ENCODE peak calls at places on chromosomes 16 and 17, in six cellular contexts. One of them, this sample, is unnamed.

GRCh38 chr17:44331249-44331760 is 6.7 kb upstream of the SLC25A39 start:
- DNase-seq in HCT116: peak; percentile 79
- DNase-seq in IMR-90: peak; percentile 58
- DNase-seq in uterus: peak; percentile 58
- DNase-seq in Peyer's patch: peak; percentile 85
- DNase-seq in adrenal gland: peak; percentile 75
- DNase-seq in this sample: peak; percentile 75

GRCh38 chr16:56632160-56632847 is at the start of gene MT1M:
- DNase-seq in HCT116: no peak
- DNase-seq in IMR-90: no peak
- DNase-seq in uterus: peak; percentile 58
- DNase-seq in Peyer's patch: no peak
- DNase-seq in adrenal gland: no peak
- DNase-seq in this sample: peak; percentile 94

GRCh38 chr16:1990336-1991134 is 765 bp downstream of the SYNGR3 start:
- DNase-seq in HCT116: no peak
- DNase-seq in IMR-90: no peak
- DNase-seq in uterus: no peak
- DNase-seq in Peyer's patch: peak; percentile 86
- DNase-seq in adrenal gland: no peak
- DNase-seq in this sample: peak; percentile 55

GRCh38 chr16:69834817-69835477 is 72.8 kb downstream of the WWP2 start:
- DNase-seq in HCT116: no peak
- DNase-seq in IMR-90: no peak
- DNase-seq in uterus: no peak
- DNase-seq in Peyer's patch: no peak
- DNase-seq in adrenal gland: no peak
- DNase-seq in this sample: no peak

GRCh38 chr17:40097931-40098845 is 2.2 kb downstream of the NR1D1 start:
- DNase-seq in HCT116: no peak
- DNase-seq in IMR-90: no peak
- DNase-seq in uterus: peak; percentile 75
- DNase-seq in Peyer's patch: no peak
- DNase-seq in adrenal gland: peak; percentile 89
- DNase-seq in this sample: peak; percentile 95

GRCh38 chr16:4519274-4520058 is 19.1 kb downstream of the CDIP1 start:
- DNase-seq in HCT116: no peak
- DNase-seq in IMR-90: no peak
- DNase-seq in uterus: no peak
- DNase-seq in Peyer's patch: no peak
- DNase-seq in adrenal gland: no peak
- DNase-seq in this sample: no peak

GRCh38 chr16:81004646-81005353 is 1.9 kb downstream of the CMC2 start:
- DNase-seq in HCT116: peak; percentile 63
- DNase-seq in IMR-90: peak; percentile 62
- DNase-seq in uterus: no peak
- DNase-seq in Peyer's patch: no peak
- DNase-seq in adrenal gland: no peak
- DNase-seq in this sample: no peak

GRCh38 chr16:53052519-53053501 is at the start of gene CHD9NB:
- DNase-seq in HCT116: peak; percentile 73
- DNase-seq in IMR-90: peak; percentile 86
- DNase-seq in uterus: no peak
- DNase-seq in Peyer's patch: no peak
- DNase-seq in adrenal gland: no peak
- DNase-seq in this sample: peak; percentile 85

GRCh38 chr16:68447721-68448359 is 468 bp downstream of the SMPD3 start:
- DNase-seq in HCT116: no peak
- DNase-seq in IMR-90: no peak
- DNase-seq in uterus: no peak
- DNase-seq in Peyer's patch: peak; percentile 28
- DNase-seq in adrenal gland: no peak
- DNase-seq in this sample: no peak

GRCh38 chr17:72405662-72406230 is 284.9 kb downstream of the SOX9 start:
- DNase-seq in HCT116: no peak
- DNase-seq in IMR-90: no peak
- DNase-seq in uterus: no peak
- DNase-seq in Peyer's patch: no peak
- DNase-seq in adrenal gland: no peak
- DNase-seq in this sample: no peak

GRCh38 chr16:72064361-72064894 is 1.4 kb downstream of the HPR start:
- DNase-seq in HCT116: no peak
- DNase-seq in IMR-90: no peak
- DNase-seq in uterus: no peak
- DNase-seq in Peyer's patch: no peak
- DNase-seq in adrenal gland: no peak
- DNase-seq in this sample: no peak

GRCh38 chr16:20399185-20399584 is 5.4 kb downstream of the PDILT start:
- DNase-seq in HCT116: no peak
- DNase-seq in IMR-90: no peak
- DNase-seq in uterus: no peak
- DNase-seq in Peyer's patch: no peak
- DNase-seq in adrenal gland: no peak
- DNase-seq in this sample: no peak

GRCh38 chr16:73048292-73049050 is 543 bp upstream of the ZFHX3 start:
- DNase-seq in HCT116: no peak
- DNase-seq in IMR-90: no peak
- DNase-seq in uterus: peak; percentile 60
- DNase-seq in Peyer's patch: no peak
- DNase-seq in adrenal gland: peak; percentile 60
- DNase-seq in this sample: peak; percentile 65

GRCh38 chr17:13601776-13602551 is at the start of gene HS3ST3A1:
- DNase-seq in HCT116: no peak
- DNase-seq in IMR-90: peak; percentile 82
- DNase-seq in uterus: peak; percentile 58
- DNase-seq in Peyer's patch: no peak
- DNase-seq in adrenal gland: peak; percentile 40
- DNase-seq in this sample: peak; percentile 66

GRCh38 chr16:25690563-25691143 is 1.1 kb upstream of the HS3ST4 start:
- DNase-seq in HCT116: no peak
- DNase-seq in IMR-90: no peak
- DNase-seq in uterus: no peak
- DNase-seq in Peyer's patch: no peak
- DNase-seq in adrenal gland: no peak
- DNase-seq in this sample: no peak

GRCh38 chr17:12554251-12554650 is 111.4 kb upstream of the MYOCD start:
- DNase-seq in HCT116: no peak
- DNase-seq in IMR-90: no peak
- DNase-seq in uterus: no peak
- DNase-seq in Peyer's patch: no peak
- DNase-seq in adrenal gland: no peak
- DNase-seq in this sample: no peak

GRCh38 chr16:70429888-70430666 is 8.8 kb downstream of the ST3GAL2 start:
- DNase-seq in HCT116: no peak
- DNase-seq in IMR-90: no peak
- DNase-seq in uterus: no peak
- DNase-seq in Peyer's patch: peak; percentile 40
- DNase-seq in adrenal gland: no peak
- DNase-seq in this sample: no peak

GRCh38 chr17:44389281-44389680 is at the start of gene ITGA2B:
- DNase-seq in HCT116: no peak
- DNase-seq in IMR-90: no peak
- DNase-seq in uterus: no peak
- DNase-seq in Peyer's patch: no peak
- DNase-seq in adrenal gland: no peak
- DNase-seq in this sample: no peak

GRCh38 chr16:83328936-83329335 is 478.8 kb upstream of the HSBP1 start:
- DNase-seq in HCT116: no peak
- DNase-seq in IMR-90: no peak
- DNase-seq in uterus: no peak
- DNase-seq in Peyer's patch: no peak
- DNase-seq in adrenal gland: no peak
- DNase-seq in this sample: no peak

DNA sequence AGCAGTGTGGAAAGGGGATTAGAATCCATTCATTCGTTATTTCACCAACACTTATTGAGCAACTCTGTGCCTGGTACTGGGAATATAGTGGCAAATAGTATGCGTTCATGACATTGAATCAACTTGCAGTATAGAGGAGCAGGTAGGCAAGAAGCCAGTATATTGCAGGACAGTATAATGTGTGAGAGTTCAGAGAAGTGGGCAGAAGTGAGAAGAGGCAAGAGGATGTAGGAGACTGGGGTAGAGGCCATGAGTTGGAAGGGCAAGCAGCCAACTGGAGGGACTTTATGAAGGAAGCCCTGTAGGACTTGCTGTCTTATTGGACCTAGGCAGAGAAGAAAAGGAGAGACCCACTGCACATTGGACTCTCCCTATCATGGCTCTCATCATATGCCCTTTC is 12.3 kb downstream of the HSD17B2 start:
- DNase-seq in HCT116: no peak
- DNase-seq in IMR-90: no peak
- DNase-seq in uterus: no peak
- DNase-seq in Peyer's patch: no peak
- DNase-seq in adrenal gland: no peak
- DNase-seq in this sample: no peak
- H3K27me3 ChIP-seq in HCT116: peaks cover 66% of the 10 kb centered on the region
- H3K27me3 ChIP-seq in IMR-90: peaks cover 3% of the 10 kb centered on the region
- H3K27me3 ChIP-seq in uterus: no peaks in the 10 kb centered on the region
- H3K27me3 ChIP-seq in Peyer's patch: no peaks in the 10 kb centered on the region
- H3K27me3 ChIP-seq in adrenal gland: no peaks in the 10 kb centered on the region
- H3K27me3 ChIP-seq in this sample: no peaks in the 10 kb centered on the region

GRCh38 chr17:81390436-81391214 is 4.6 kb upstream of the BAHCC1 start:
- DNase-seq in HCT116: no peak
- DNase-seq in IMR-90: no peak
- DNase-seq in uterus: peak; percentile 17
- DNase-seq in Peyer's patch: no peak
- DNase-seq in adrenal gland: no peak
- DNase-seq in this sample: peak; percentile 15
- TF ChIP-seq POLR2A in HCT116: no peak
- TF ChIP-seq POLR2A in IMR-90: no peak
- TF ChIP-seq POLR2A in uterus: no peak
- TF ChIP-seq POLR2A in Peyer's patch: no peak
- TF ChIP-seq POLR2A in adrenal gland: no peak
- TF ChIP-seq POLR2A in this sample: no peak

GRCh38 chr17:29005936-29006438 is at the start of gene SEZ6:
- DNase-seq in HCT116: peak; percentile 8
- DNase-seq in IMR-90: peak; percentile 48
- DNase-seq in uterus: peak; percentile 63
- DNase-seq in Peyer's patch: peak; percentile 18
- DNase-seq in adrenal gland: peak; percentile 88
- DNase-seq in this sample: peak; percentile 79

GRCh38 chr17:29004081-29004692 is 1.6 kb downstream of the SEZ6 start:
- DNase-seq in HCT116: no peak
- DNase-seq in IMR-90: peak; percentile 33
- DNase-seq in uterus: no peak
- DNase-seq in Peyer's patch: no peak
- DNase-seq in adrenal gland: no peak
- DNase-seq in this sample: no peak

GRCh38 chr17:29005562-29005887 is 308 bp downstream of the SEZ6 start:
- DNase-seq in HCT116: no peak
- DNase-seq in IMR-90: no peak
- DNase-seq in uterus: no peak
- DNase-seq in Peyer's patch: no peak
- DNase-seq in adrenal gland: no peak
- DNase-seq in this sample: no peak

GRCh38 chr17:29002811-29003210 is 3.0 kb downstream of the SEZ6 start:
- DNase-seq in HCT116: no peak
- DNase-seq in IMR-90: no peak
- DNase-seq in uterus: no peak
- DNase-seq in Peyer's patch: no peak
- DNase-seq in adrenal gland: no peak
- DNase-seq in this sample: no peak

DNA sequence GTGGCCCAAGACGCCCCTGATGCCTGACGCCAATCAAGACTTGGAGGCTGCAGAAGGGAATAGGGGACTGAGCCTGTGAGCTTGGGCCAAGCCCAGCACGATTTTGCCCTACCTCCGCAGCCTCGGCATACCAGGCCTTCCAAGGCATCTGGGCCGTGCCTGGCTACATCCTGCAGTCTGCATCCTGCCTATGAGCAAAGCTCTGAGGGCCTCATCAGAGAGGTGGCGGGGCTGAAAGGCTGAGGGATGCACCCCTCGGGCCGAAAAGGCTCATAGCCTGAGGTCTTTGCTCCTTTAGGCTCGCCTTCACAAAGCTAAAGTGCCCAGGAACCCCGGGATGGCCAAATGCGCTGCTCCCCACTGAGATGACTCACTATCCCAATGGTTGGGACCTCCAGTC is 2.5 kb downstream of the SEZ6 start:
- DNase-seq in HCT116: no peak
- DNase-seq in IMR-90: no peak
- DNase-seq in uterus: no peak
- DNase-seq in Peyer's patch: no peak
- DNase-seq in adrenal gland: no peak
- DNase-seq in this sample: no peak
- H3K27me3 ChIP-seq in HCT116: peaks cover 55% of the 10 kb centered on the region
- H3K27me3 ChIP-seq in IMR-90: peaks cover 78% of the 10 kb centered on the region
- H3K27me3 ChIP-seq in uterus: peaks cover 11% of the 10 kb centered on the region
- H3K27me3 ChIP-seq in Peyer's patch: peaks cover 4% of the 10 kb centered on the region
- H3K27me3 ChIP-seq in adrenal gland: peaks cover 25% of the 10 kb centered on the region
- H3K27me3 ChIP-seq in this sample: no peaks in the 10 kb centered on the region

GRCh38 chr16:8623634-8624033 is 2.1 kb downstream of the METTL22 start:
- DNase-seq in HCT116: no peak
- DNase-seq in IMR-90: peak; percentile 63
- DNase-seq in uterus: no peak
- DNase-seq in Peyer's patch: no peak
- DNase-seq in adrenal gland: no peak
- DNase-seq in this sample: no peak

GRCh38 chr16:8620535-8620934 is 963 bp upstream of the METTL22 start:
- DNase-seq in HCT116: no peak
- DNase-seq in IMR-90: peak; percentile 11
- DNase-seq in uterus: no peak
- DNase-seq in Peyer's patch: no peak
- DNase-seq in adrenal gland: no peak
- DNase-seq in this sample: no peak

GRCh38 chr16:8622315-8622656 is 788 bp downstream of the METTL22 start:
- DNase-seq in HCT116: no peak
- DNase-seq in IMR-90: no peak
- DNase-seq in uterus: no peak
- DNase-seq in Peyer's patch: no peak
- DNase-seq in adrenal gland: no peak
- DNase-seq in this sample: no peak

GRCh38 chr16:8621221-8621571 is 302 bp upstream of the METTL22 start:
- DNase-seq in HCT116: no peak
- DNase-seq in IMR-90: no peak
- DNase-seq in uterus: no peak
- DNase-seq in Peyer's patch: no peak
- DNase-seq in adrenal gland: no peak
- DNase-seq in this sample: no peak

GRCh38 chr16:8621572-8622314 is at the start of gene METTL22:
- DNase-seq in HCT116: peak; percentile 69
- DNase-seq in IMR-90: peak; percentile 80
- DNase-seq in uterus: peak; percentile 89
- DNase-seq in Peyer's patch: peak; percentile 86
- DNase-seq in adrenal gland: peak; percentile 92
- DNase-seq in this sample: peak; percentile 93
- TF ChIP-seq POLR2A in HCT116: peak; percentile 71
- TF ChIP-seq POLR2A in IMR-90: peak; percentile 80
- TF ChIP-seq POLR2A in uterus: peak; percentile 82
- TF ChIP-seq POLR2A in Peyer's patch: peak; percentile 65
- TF ChIP-seq POLR2A in adrenal gland: peak; percentile 65
- TF ChIP-seq POLR2A in this sample: peak; percentile 80

This sample was measured in right lobe of liver.